ENCODE peak calls at places on chromosomes 11 and 22, in four cellular contexts. V is Calu3; K is activated T-helper 1 cell treated with anti-CD3 and anti-CD28 coated beads, Interleukin-12 subunit alpha, Interleukin-12 subunit beta, Interleukin-2, Interleukin-4 antibody, amounts not matched to agents 30 ng/mL and 10 ng/mL and 1 ng/mL, durations not matched to agents 14 hours and 24 hours and 36 hours; N is neural crest cell. I is an unnamed sample.

GRCh38 chr11:111938687-111939160 is 1.6 kb downstream of the DIXDC1 start:
- DNase-seq in V (no peak), N (no peak), K (peak), I (no peak)

GRCh38 chr11:87198266-87198881 is 160.6 kb downstream of the TMEM135 start:
- DNase-seq in K (no peak), V (no peak), N (no peak), I (no peak)

GRCh38 chr11:64542172-64543125 is 48.6 kb upstream of the SLC22A12 start:
- DNase-seq in N (no peak), V (no peak), K (no peak), I (no peak)

GRCh38 chr11:12674571-12674935 is 332 bp downstream of the TEAD1 start:
- DNase-seq in N (no peak), K (no peak), V (no peak), I (no peak)

GRCh38 chr11:92596596-92597317 is 372.1 kb downstream of the FAT3 start:
- DNase-seq in V (no peak), N (no peak), K (no peak), I (no peak)

GRCh38 chr11:7651700-7652099 is 21.6 kb downstream of the CYB5R2 start:
- DNase-seq in K (no peak), N (no peak), V (no peak), I (no peak)

GRCh38 chr11:48052183-48053040 is 72.1 kb downstream of the PTPRJ start:
- DNase-seq in N (no peak), V (peak), K (no peak), I (peak)

GRCh38 chr11:66467756-66468155 is 1.1 kb downstream of the PELI3 start:
- DNase-seq in V (peak), K (no peak), N (peak), I (peak)

GRCh38 chr11:31872074-31872440 is 60.9 kb upstream of the PAX6 start:
- DNase-seq in N (no peak), K (no peak), V (no peak), I (peak)

GRCh38 chr22:39265143-39265542 is 20.4 kb upstream of the PDGFB start:
- DNase-seq in K (no peak), V (no peak), N (no peak), I (no peak)

GRCh38 chr22:49975543-49976389 is 15.2 kb downstream of the PIM3 start:
- DNase-seq in N (peak), V (no peak), K (no peak), I (no peak)

GRCh38 chr11:93958991-93959390 is 62.2 kb upstream of the HEPHL1 start:
- DNase-seq in N (no peak), K (no peak), V (no peak), I (no peak)

GRCh38 chr11:20163778-20164133 is 3.5 kb upstream of the DBX1 start:
- DNase-seq in V (no peak), N (no peak), K (no peak), I (no peak)

GRCh38 chr11:727281-727701 is 20.0 kb upstream of the TALDO1 start:
- DNase-seq in V (no peak), N (no peak), K (no peak), I (no peak)

GRCh38 chr11:18749681-18750319 is 23.8 kb upstream of the IGSF22 start:
- DNase-seq in K (no peak), V (peak), N (no peak), I (peak)

GRCh38 chr11:120209750-120210650 is 832 bp upstream of the OAF start:
- DNase-seq in N (no peak), V (no peak), K (no peak), I (no peak)

GRCh38 chr22:23067023-23067650 is 3.2 kb upstream of the GNAZ start:
- DNase-seq in N (no peak), K (no peak), V (no peak), I (no peak)

GRCh38 chr11:76604081-76604601 is 66.4 kb downstream of the LRRC32 start:
- DNase-seq in K (no peak), V (no peak), N (no peak), I (no peak)

GRCh38 chr22:16717699-16718558 is 107.3 kb downstream of the XKR3 start:
- DNase-seq in V (no peak), K (no peak), N (no peak), I (no peak)

GRCh38 chr11:65133724-65134123 is 595 bp downstream of the SYVN1 start:
- DNase-seq in K (no peak), V (no peak), N (no peak), I (no peak)

GRCh38 chr11:35337136-35337918 is 82.0 kb downstream of the SLC1A2 start:
- DNase-seq in N (no peak), K (no peak), V (peak), I (peak)

GRCh38 chr11:58546841-58547240 is 28.8 kb downstream of the LPXN start:
- DNase-seq in N (no peak), K (no peak), V (no peak), I (no peak)

GRCh38 chr11:106101370-106101769 is 23.9 kb downstream of the AASDHPPT start:
- DNase-seq in N (no peak), V (no peak), K (no peak), I (no peak)

GRCh38 chr22:39478461-39478860 is 21.6 kb downstream of the MGAT3 start:
- DNase-seq in N (no peak), K (peak), V (peak), I (peak)

GRCh38 chr22:43829448-43829821 is 17.3 kb upstream of the EFCAB6 start:
- DNase-seq in N (no peak), K (no peak), V (no peak), I (no peak)

GRCh38 chr22:49828599-49828965 is 909 bp upstream of the BRD1 start:
- DNase-seq in N (no peak), V (no peak), K (no peak), I (no peak)

GRCh38 chr11:119739975-119740374 is 11.0 kb upstream of the NECTIN1 start:
- DNase-seq in K (no peak), V (no peak), N (no peak), I (no peak)

GRCh38 chr11:64926689-64927088 is 2.2 kb downstream of the PPP2R5B start:
- DNase-seq in K (no peak), V (no peak), N (no peak), I (no peak)

GRCh38 chr11:68941324-68942089 is 37.8 kb downstream of the IGHMBP2 start:
- DNase-seq in K (no peak), N (no peak), V (no peak), I (no peak)

GRCh38 chr11:44229664-44230063 is 80.3 kb downstream of the ALX4 start:
- DNase-seq in V (no peak), K (no peak), N (no peak), I (no peak)

GRCh38 chr11:12329169-12329568 is 48.2 kb upstream of the PARVA start:
- DNase-seq in V (no peak), K (no peak), N (no peak), I (no peak)

GRCh38 chr11:74683279-74683871 is 47.9 kb downstream of the CHRDL2 start:
- DNase-seq in V (peak), N (peak), K (no peak), I (no peak)

GRCh38 chr11:115674176-115674575 is 170.0 kb upstream of the CADM1 start:
- DNase-seq in N (no peak), V (no peak), K (no peak), I (no peak)

I was measured in PC-9.